ENCODE peak calls at places on chromosomes 13 and 19, in eight cellular contexts. W, P, Q, J, H, O, G and S are unnamed samples.

GRCh38 chr19:15418112-15418587 is 638 bp downstream of the AKAP8L start:
- DNase-seq in W (no peak), P (no peak), Q (peak), J (no peak), H (no peak), O (no peak), G (peak), S (no peak)

GRCh38 chr19:27972291-27973040 is 1240.5 kb downstream of the UQCRFS1 start:
- DNase-seq in W (no peak), P (no peak), Q (no peak), J (no peak), H (no peak), O (no peak), G (peak), S (no peak)

GRCh38 chr19:28281676-28282075 is 931.3 kb downstream of the UQCRFS1 start:
- DNase-seq in W (no peak), P (no peak), Q (no peak), J (no peak), H (no peak), O (no peak), G (no peak), S (no peak)

GRCh38 chr13:114063545-114064515 is 68.6 kb downstream of the RASA3 start:
- DNase-seq in W (peak), P (peak), Q (no peak), J (peak), H (no peak), O (no peak), G (peak), S (no peak)

GRCh38 chr13:22064854-22065646 is 394.2 kb downstream of the FGF9 start:
- DNase-seq in W (no peak), P (no peak), Q (no peak), J (no peak), H (no peak), O (no peak), G (no peak), S (peak)

GRCh38 chr19:42048992-42049391 is 21.0 kb downstream of the GRIK5 start:
- DNase-seq in W (no peak), P (peak), Q (no peak), J (no peak), H (no peak), O (no peak), G (no peak), S (no peak)

GRCh38 chr13:107866666-107867623 is 348.4 kb downstream of the LIG4 start:
- DNase-seq in W (no peak), P (peak), Q (no peak), J (no peak), H (no peak), O (peak), G (peak), S (peak)

GRCh38 chr13:78603240-78603947 is at the start of gene POU4F1:
- DNase-seq in W (no peak), P (no peak), Q (peak), J (peak), H (no peak), O (no peak), G (peak), S (peak)

GRCh38 chr19:42324655-42325307 is 654 bp upstream of the MEGF8 start:
- DNase-seq in W (peak), P (no peak), Q (no peak), J (no peak), H (no peak), O (no peak), G (no peak), S (peak)

GRCh38 chr19:54388001-54388802 is 23.5 kb upstream of the LAIR1 start:
- DNase-seq in W (no peak), P (no peak), Q (no peak), J (peak), H (peak), O (no peak), G (no peak), S (peak)

GRCh38 chr19:3131168-3131567 is 4.7 kb upstream of the GNA15 start:
- DNase-seq in W (peak), P (no peak), Q (no peak), J (no peak), H (no peak), O (no peak), G (no peak), S (no peak)

GRCh38 chr13:40329682-40330485 is 336.6 kb downstream of the FOXO1 start:
- DNase-seq in W (no peak), P (peak), Q (no peak), J (peak), H (no peak), O (no peak), G (peak), S (no peak)

GRCh38 chr19:2405256-2405655 is 22.1 kb downstream of the TIMM13 start:
- DNase-seq in W (no peak), P (no peak), Q (no peak), J (no peak), H (no peak), O (no peak), G (no peak), S (no peak)

GRCh38 chr19:15244808-15245207 is 12.6 kb upstream of the EPHX3 start:
- DNase-seq in W (no peak), P (no peak), Q (no peak), J (no peak), H (no peak), O (no peak), G (no peak), S (no peak)

GRCh38 chr13:86585826-86586225 is 786.6 kb upstream of the SLITRK6 start:
- DNase-seq in W (no peak), P (peak), Q (no peak), J (no peak), H (no peak), O (no peak), G (peak), S (no peak)

GRCh38 chr19:37845932-37846331 is 60.5 kb downstream of the WDR87 start:
- DNase-seq in W (no peak), P (no peak), Q (no peak), J (no peak), H (no peak), O (no peak), G (peak), S (no peak)

GRCh38 chr19:47065242-47065641 is 16.8 kb upstream of the TMEM160 start:
- DNase-seq in W (no peak), P (no peak), Q (no peak), J (no peak), H (no peak), O (no peak), G (no peak), S (no peak)

GRCh38 chr19:38239816-38240215 is 15.8 kb upstream of the DPF1 start:
- DNase-seq in W (no peak), P (no peak), Q (no peak), J (no peak), H (no peak), O (no peak), G (no peak), S (no peak)

GRCh38 chr13:59447846-59448620 is 715.7 kb downstream of the DIAPH3 start:
- DNase-seq in W (no peak), P (no peak), Q (no peak), J (no peak), H (no peak), O (no peak), G (peak), S (no peak)

GRCh38 chr13:39892731-39893293 is 237.3 kb downstream of the COG6 start:
- DNase-seq in W (peak), P (peak), Q (no peak), J (no peak), H (peak), O (no peak), G (no peak), S (no peak)

GRCh38 chr19:18456974-18457373 is 19.0 kb upstream of the ISYNA1 start:
- DNase-seq in W (no peak), P (no peak), Q (no peak), J (no peak), H (no peak), O (no peak), G (no peak), S (no peak)

GRCh38 chr13:77836423-77836822 is 82.2 kb downstream of the EDNRB start:
- DNase-seq in W (no peak), P (peak), Q (no peak), J (no peak), H (no peak), O (no peak), G (no peak), S (no peak)

GRCh38 chr13:73254827-73255226 is 196.0 kb downstream of the KLF5 start:
- DNase-seq in W (no peak), P (no peak), Q (no peak), J (no peak), H (no peak), O (no peak), G (peak), S (no peak)

GRCh38 chr19:31351212-31352193 is 2.3 kb upstream of the TSHZ3 start:
- DNase-seq in W (peak), P (peak), Q (peak), J (no peak), H (no peak), O (no peak), G (peak), S (peak)

GRCh38 chr19:39435499-39436349 is at the start of gene RPS16:
- DNase-seq in W (peak), P (peak), Q (peak), J (peak), H (peak), O (peak), G (peak), S (peak)
- TF ChIP-seq CTCF in W (no peak), P (no peak), Q (no peak), J (no peak), H (no peak), O (no peak), G (no peak), S (no peak)

GRCh38 chr19:4567584-4568071 is 8.1 kb upstream of the SEMA6B start:
- DNase-seq in W (peak), P (peak), Q (no peak), J (peak), H (peak), O (peak), G (no peak), S (peak)
- TF ChIP-seq CTCF in W (peak), P (peak), Q (peak), J (peak), H (peak), O (peak), G (peak), S (peak)

DNA sequence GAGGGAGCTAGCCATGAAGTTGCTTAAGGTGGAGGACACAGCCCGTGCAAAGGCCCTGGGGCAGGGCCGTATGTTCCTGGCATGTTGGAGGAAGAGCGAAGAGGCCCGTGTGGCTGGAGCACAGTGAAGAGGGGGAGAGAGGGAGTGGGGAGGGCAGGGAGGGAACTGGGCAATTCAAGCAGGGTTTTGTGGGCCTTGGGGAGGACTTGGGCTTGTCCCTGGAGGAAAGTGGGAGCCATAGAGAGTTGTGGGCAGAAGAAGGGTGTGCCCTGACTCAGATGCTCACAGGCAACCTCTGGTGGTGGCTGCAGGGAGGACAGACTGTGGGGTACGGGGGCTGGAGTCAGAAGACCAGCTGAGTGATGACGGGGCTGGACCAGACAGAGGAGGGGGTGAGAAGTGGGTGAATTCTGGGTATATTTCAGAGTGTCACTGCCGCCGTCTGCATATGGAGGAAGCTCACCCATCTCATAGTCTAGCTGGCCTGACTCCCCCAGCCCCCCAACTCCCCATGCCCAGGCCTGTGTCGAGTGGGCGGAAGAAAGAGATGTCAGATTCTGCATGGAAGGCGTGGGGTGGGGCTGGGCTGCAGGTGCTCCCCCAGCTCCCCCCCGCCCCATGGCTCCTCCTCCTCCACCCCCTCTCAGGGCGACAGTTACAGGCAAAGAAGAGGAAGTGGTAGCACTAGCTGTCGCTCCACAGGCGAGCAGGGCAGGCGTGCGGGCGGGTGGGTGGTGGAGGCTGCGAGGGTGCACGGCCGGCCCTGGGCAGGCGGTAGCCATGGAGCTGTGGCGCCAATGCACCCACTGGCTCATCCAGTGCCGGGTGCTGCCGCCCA is at the start of gene VAV1:
- DNase-seq in W (peak), P (no peak), Q (no peak), J (peak), H (peak), O (no peak), G (no peak), S (no peak)
- TF ChIP-seq CTCF in W (no peak), P (no peak), Q (no peak), J (peak), H (peak), O (no peak), G (no peak), S (no peak)

GRCh38 chr19:670609-671075 is 5.5 kb upstream of the FSTL3 start:
- DNase-seq in W (no peak), P (no peak), Q (peak), J (no peak), H (no peak), O (no peak), G (no peak), S (no peak)
- TF ChIP-seq CTCF in W (no peak), P (peak), Q (no peak), J (peak), H (no peak), O (no peak), G (no peak), S (no peak)

DNA sequence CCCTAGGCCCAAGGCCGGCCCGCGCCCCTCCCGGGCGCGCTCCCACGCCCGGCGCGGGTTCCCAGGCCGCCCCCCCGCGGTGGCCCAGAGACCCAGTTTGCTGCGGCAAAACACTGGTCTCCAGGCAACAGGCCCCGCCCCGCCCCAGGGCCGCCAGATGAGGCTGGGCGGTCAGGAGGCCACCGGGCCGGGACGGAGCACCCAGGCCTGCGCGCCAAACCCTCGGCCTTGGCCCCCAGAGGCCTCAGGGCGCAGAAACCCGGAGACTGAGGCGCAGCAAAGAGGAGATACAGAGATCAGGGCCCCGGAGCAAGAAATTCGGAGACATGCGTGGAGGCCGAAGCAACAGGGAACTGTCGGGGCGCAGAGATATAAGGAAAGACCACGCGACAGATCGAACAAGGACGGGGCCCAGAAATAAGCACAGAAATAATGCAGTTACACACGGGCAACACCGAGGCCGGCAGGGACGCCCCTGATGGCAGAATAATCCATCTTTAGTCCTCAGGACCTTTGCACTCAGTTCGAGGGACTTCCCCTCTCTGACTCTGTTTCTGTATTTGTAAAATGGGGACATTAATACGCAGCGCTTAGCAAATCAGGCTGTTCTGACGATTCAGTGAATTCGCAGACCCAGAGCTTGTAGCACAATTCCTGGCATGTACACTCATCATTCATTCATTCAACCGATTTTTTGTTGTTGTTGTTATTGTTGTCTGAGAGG is 20.8 kb upstream of the ERCC1 start:
- DNase-seq in W (peak), P (peak), Q (peak), J (peak), H (peak), O (peak), G (peak), S (peak)
- TF ChIP-seq CTCF in W (no peak), P (no peak), Q (peak), J (no peak), H (no peak), O (no peak), G (no peak), S (no peak)

GRCh38 chr13:30276178-30276577 is 31.2 kb downstream of the KATNAL1 start:
- DNase-seq in W (no peak), P (no peak), Q (no peak), J (peak), H (no peak), O (no peak), G (peak), S (no peak)
- TF ChIP-seq CTCF in W (no peak), P (no peak), Q (no peak), J (no peak), H (no peak), O (no peak), G (no peak), S (no peak)

GRCh38 chr13:42041684-42042035 is 6.8 kb upstream of the DGKH start:
- DNase-seq in W (peak), P (peak), Q (peak), J (peak), H (no peak), O (peak), G (peak), S (peak)
- TF ChIP-seq CTCF in W (peak), P (peak), Q (peak), J (peak), H (no peak), O (peak), G (peak), S (peak)